ENCODE peak calls at places on chromosomes 2 and 18, in six cellular contexts. N is hepatocyte, V is cardiac fibroblast, J is foreskin fibroblast, W is IMR-90, T is cardiac muscle cell. L is an unnamed sample.

GRCh38 chr2:12287220-12287751 is 429.4 kb upstream of the TRIB2 start:
- DNase-seq in W (no peak), N (no peak), J (no peak), T (no peak), V (no peak), L (no peak)

GRCh38 chr2:216698895-216699294 is 3.5 kb upstream of the IGFBP5 start:
- DNase-seq in T (peak), N (peak), J (peak), V (peak), W (peak), L (peak)

GRCh38 chr18:12420831-12421421 is 13.2 kb downstream of the PRELID3A start:
- DNase-seq in W (no peak), T (peak), J (peak), N (peak), V (no peak), L (no peak)

GRCh38 chr2:409523-409922 is 121.6 kb upstream of the ALKAL2 start:
- DNase-seq in W (no peak), T (no peak), J (no peak), V (no peak), N (no peak), L (no peak)

GRCh38 chr2:225399509-225399908 is at the start of gene NYAP2:
- DNase-seq in J (no peak), T (no peak), W (no peak), N (no peak), V (no peak), L (no peak)

GRCh38 chr2:240138275-240138984 is 2.0 kb downstream of the OTOS start:
- DNase-seq in W (peak), J (no peak), T (no peak), N (no peak), V (peak), L (peak)

GRCh38 chr18:39786477-39786876 is 2168.6 kb upstream of the PIK3C3 start:
- DNase-seq in J (no peak), V (no peak), T (no peak), N (no peak), W (no peak), L (no peak)

GRCh38 chr2:45494275-45494977 is 116.6 kb downstream of the SRBD1 start:
- DNase-seq in V (peak), T (peak), J (peak), N (peak), W (peak), L (peak)

DNA sequence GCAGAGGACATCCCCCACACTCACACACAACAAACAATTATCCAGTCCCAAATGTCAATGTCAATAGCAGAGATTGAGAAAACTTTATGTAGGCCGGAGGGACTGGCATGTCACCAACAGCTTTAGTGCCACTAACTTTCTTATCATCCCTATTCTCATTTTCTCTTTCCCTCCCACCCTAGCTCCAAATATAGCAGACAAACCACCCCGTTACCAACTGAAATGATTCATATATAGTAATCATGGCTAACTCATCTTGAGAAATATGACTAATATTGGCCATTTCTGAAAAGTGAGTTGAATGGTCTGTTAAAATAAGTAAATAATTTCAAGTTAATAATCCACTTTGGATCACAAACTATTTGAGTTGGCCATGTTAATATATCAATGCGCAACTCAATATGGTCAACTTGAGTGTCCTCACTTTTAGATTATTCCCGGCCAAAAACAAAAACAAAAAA is 242.1 kb upstream of the RND3 start:
- DNase-seq in N (no peak), V (peak), J (peak), T (no peak), W (peak), L (no peak)
- TF ChIP-seq CTCF in N (no peak), V (no peak), J (no peak), T (no peak), W (no peak), L (no peak)

GRCh38 chr2:30910686-30911085 is 103.4 kb upstream of the CAPN13 start:
- DNase-seq in N (no peak), J (no peak), T (no peak), V (no peak), W (no peak), L (no peak)

GRCh38 chr2:30912056-30912455 is 104.8 kb upstream of the CAPN13 start:
- DNase-seq in N (no peak), T (no peak), W (no peak), J (no peak), V (no peak), L (no peak)

GRCh38 chr2:30911327-30911726 is 104.1 kb upstream of the CAPN13 start:
- DNase-seq in N (no peak), T (no peak), W (no peak), J (no peak), V (no peak), L (no peak)

GRCh38 chr2:30914456-30914855 is 107.2 kb upstream of the CAPN13 start:
- DNase-seq in T (no peak), J (no peak), N (no peak), V (no peak), W (no peak), L (no peak)

DNA sequence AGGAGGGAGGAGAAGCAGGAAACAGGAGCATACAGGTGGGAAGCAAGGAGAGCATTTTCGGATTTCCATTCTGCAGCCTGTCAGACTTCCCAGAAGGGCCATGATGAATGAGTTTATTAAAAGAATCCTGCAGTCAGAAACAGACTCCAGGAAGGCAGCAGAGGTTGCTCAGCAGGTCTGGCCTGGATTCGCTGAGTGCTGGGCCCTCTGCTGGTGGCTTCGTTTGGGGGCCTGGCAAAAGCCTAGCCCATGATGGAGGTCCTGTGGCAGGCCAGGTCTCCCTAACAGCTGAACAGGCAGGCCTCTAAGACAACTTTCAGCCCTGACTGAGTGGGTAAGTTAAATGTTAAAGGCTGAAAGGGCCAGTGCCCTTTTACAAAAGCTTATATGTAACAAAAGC is 108.2 kb upstream of the CAPN13 start:
- DNase-seq in N (peak), W (peak), J (peak), V (no peak), T (peak), L (peak)
- TF ChIP-seq CTCF in N (peak), W (peak), J (peak), V (no peak), T (no peak), L (peak)

GRCh38 chr2:19799881-19800780 is 101.7 kb downstream of the TTC32 start:
- DNase-seq in V (no peak), N (no peak), W (no peak), T (peak), J (peak), L (no peak)
- TF ChIP-seq CTCF in V (no peak), N (no peak), W (no peak), T (no peak), J (no peak), L (no peak)

GRCh38 chr18:44453505-44453904 is 227.2 kb upstream of the SETBP1 start:
- DNase-seq in J (peak), N (no peak), W (no peak), V (no peak), T (no peak), L (no peak)

GRCh38 chr18:44464401-44465185 is 216.1 kb upstream of the SETBP1 start:
- DNase-seq in T (no peak), W (no peak), N (no peak), V (peak), J (peak), L (no peak)

GRCh38 chr18:44458777-44459176 is 221.9 kb upstream of the SETBP1 start:
- DNase-seq in V (peak), W (peak), J (peak), T (no peak), N (peak), L (no peak)
- TF ChIP-seq CTCF in V (peak), W (no peak), J (peak), T (no peak), N (no peak), L (no peak)